ENCODE peak calls at places on chromosomes 5 and 9, in nine cellular contexts. I, V, K, O, J, G, H, Y and R are unnamed samples.

GRCh38 chr9:33498387-33498786 is 24.7 kb upstream of the NOL6 start:
- DNase-seq in I (no peak), V (peak; percentile 51), K (no peak), O (no peak), J (no peak), G (peak; percentile 23), H (no peak), Y (no peak), R (no peak)

GRCh38 chr9:28491121-28491520 is 917.8 kb upstream of the C9orf72 start:
- DNase-seq in I (no peak), V (no peak), K (no peak), O (no peak), J (no peak), G (no peak), H (no peak), Y (no peak), R (no peak)

GRCh38 chr5:130335116-130335515 is 430.9 kb downstream of the CHSY3 start:
- DNase-seq in I (no peak), V (no peak), K (no peak), O (no peak), J (no peak), G (peak; percentile 6), H (no peak), Y (no peak), R (no peak)

GRCh38 chr5:67015577-67016290 is 180.9 kb downstream of the CD180 start:
- DNase-seq in I (no peak), V (peak; percentile 37), K (peak; percentile 42), O (no peak), J (no peak), G (peak; percentile 62), H (no peak), Y (no peak), R (peak; percentile 82)

GRCh38 chr5:59768204-59769040 is 125.1 kb downstream of the PDE4D start:
- DNase-seq in I (peak; percentile 12), V (peak; percentile 74), K (peak; percentile 68), O (peak; percentile 36), J (peak; percentile 58), G (peak; percentile 95), H (peak; percentile 61), Y (peak; percentile 81), R (peak; percentile 64)

GRCh38 chr5:141618030-141618803 is 583 bp downstream of the DIAPH1 start:
- DNase-seq in I (peak; percentile 21), V (peak; percentile 34), K (peak; percentile 32), O (peak; percentile 52), J (peak; percentile 78), G (peak; percentile 34), H (peak; percentile 57), Y (no peak), R (peak; percentile 59)

GRCh38 chr5:42745426-42745825 is 11.2 kb upstream of the CCDC152 start:
- DNase-seq in I (no peak), V (no peak), K (no peak), O (no peak), J (peak; percentile 17), G (no peak), H (no peak), Y (no peak), R (no peak)

GRCh38 chr5:131609774-131610173 is 25.3 kb downstream of the RAPGEF6 start:
- DNase-seq in I (no peak), V (no peak), K (no peak), O (no peak), J (no peak), G (no peak), H (no peak), Y (no peak), R (no peak)

GRCh38 chr9:21473236-21473635 is 8.9 kb downstream of the IFNE start:
- DNase-seq in I (no peak), V (no peak), K (no peak), O (no peak), J (no peak), G (no peak), H (no peak), Y (no peak), R (no peak)

GRCh38 chr5:72141440-72142271 is 34.4 kb downstream of the MAP1B start:
- DNase-seq in I (no peak), V (no peak), K (no peak), O (no peak), J (no peak), G (peak; percentile 97), H (no peak), Y (no peak), R (no peak)